ENCODE peak calls at places on chromosomes 13 and 19, in five cellular contexts. Z, X, A, H and P are unnamed samples.

GRCh38 chr13:57353831-57354230 is 186.8 kb downstream of the PRR20E start:
- DNase-seq in Z (no peak), X (no peak), A (no peak), H (no peak), P (no peak)

GRCh38 chr19:46211201-46211881 is 18.2 kb upstream of the IGFL1 start:
- DNase-seq in Z (no peak), X (no peak), A (peak), H (peak), P (no peak)

GRCh38 chr19:7242601-7243258 is 51.5 kb downstream of the INSR start:
- DNase-seq in Z (no peak), X (peak), A (peak), H (no peak), P (peak)

GRCh38 chr13:29522044-29522685 is 73.3 kb downstream of the SLC7A1 start:
- DNase-seq in Z (no peak), X (peak), A (peak), H (no peak), P (no peak)

GRCh38 chr13:24073657-24074056 is 86.9 kb upstream of the SPATA13 start:
- DNase-seq in Z (no peak), X (no peak), A (no peak), H (no peak), P (no peak)

GRCh38 chr13:67118277-67118676 is 111.9 kb downstream of the PCDH9 start:
- DNase-seq in Z (no peak), X (no peak), A (no peak), H (no peak), P (no peak)

GRCh38 chr13:31499274-31499673 is 240.1 kb upstream of the RXFP2 start:
- DNase-seq in Z (no peak), X (no peak), A (no peak), H (no peak), P (no peak)

GRCh38 chr13:79194272-79194671 is 211.8 kb downstream of the RBM26 start:
- DNase-seq in Z (no peak), X (no peak), A (no peak), H (no peak), P (no peak)

GRCh38 chr13:51943721-51944120 is 67.5 kb downstream of the ATP7B start:
- DNase-seq in Z (no peak), X (no peak), A (no peak), H (no peak), P (no peak)

GRCh38 chr19:19355606-19356139 is 35.0 kb downstream of the MAU2 start:
- DNase-seq in Z (no peak), X (no peak), A (no peak), H (no peak), P (no peak)

GRCh38 chr13:40692946-40693345 is 26.5 kb upstream of the FOXO1 start:
- DNase-seq in Z (no peak), X (no peak), A (peak), H (no peak), P (no peak)

GRCh38 chr19:7739801-7740659 is 7.3 kb downstream of the CD209 start:
- DNase-seq in Z (no peak), X (no peak), A (no peak), H (no peak), P (no peak)

GRCh38 chr13:48775804-48776203 is 122.1 kb downstream of the CYSLTR2 start:
- DNase-seq in Z (no peak), X (no peak), A (peak), H (no peak), P (no peak)

GRCh38 chr13:111557921-111558699 is 237.7 kb downstream of the TEX29 start:
- DNase-seq in Z (no peak), X (no peak), A (no peak), H (no peak), P (no peak)

GRCh38 chr13:26436914-26437313 is 120.6 kb upstream of the WASF3 start:
- DNase-seq in Z (no peak), X (no peak), A (no peak), H (no peak), P (no peak)

GRCh38 chr19:5987077-5987818 is 9.3 kb upstream of the RANBP3 start:
- DNase-seq in Z (peak), X (peak), A (peak), H (peak), P (peak)
- H3K4me3 ChIP-seq in Z (peak), X (no peak), A (peak), H (peak), P (peak)

DNA sequence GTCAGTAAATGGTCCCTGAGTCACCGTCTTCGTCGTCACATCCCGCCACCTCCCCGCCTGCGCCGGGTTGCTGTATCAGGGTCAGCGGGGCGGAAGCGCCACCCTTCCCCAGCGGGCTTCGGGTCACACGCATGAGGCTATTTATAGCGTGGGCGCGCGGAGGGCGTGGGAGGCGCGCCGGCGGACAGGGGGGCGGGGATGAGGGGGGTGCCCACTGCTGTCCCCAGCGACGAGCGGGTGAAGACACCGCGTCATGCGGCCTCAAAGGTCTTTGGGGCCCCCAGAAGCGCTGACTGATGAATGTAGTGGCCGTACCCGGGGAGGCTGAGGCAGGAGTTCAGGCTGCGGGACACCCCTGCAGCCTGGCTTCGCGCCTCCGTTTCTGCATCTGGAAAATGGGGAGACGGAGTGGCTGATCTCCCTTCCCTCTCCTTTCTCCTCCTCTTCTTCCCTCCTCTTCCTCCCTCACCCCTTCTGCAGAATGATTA is 7.9 kb downstream of the UNC13A start:
- DNase-seq in Z (peak), X (peak), A (peak), H (peak), P (no peak)
- H3K4me3 ChIP-seq in Z (no peak), X (no peak), A (no peak), H (peak), P (peak)

GRCh38 chr13:36981156-36981743 is 17.9 kb downstream of the ALG5 start:
- DNase-seq in Z (no peak), X (no peak), A (peak), H (peak), P (no peak)
- H3K4me3 ChIP-seq in Z (no peak), X (no peak), A (no peak), H (no peak), P (no peak)

DNA sequence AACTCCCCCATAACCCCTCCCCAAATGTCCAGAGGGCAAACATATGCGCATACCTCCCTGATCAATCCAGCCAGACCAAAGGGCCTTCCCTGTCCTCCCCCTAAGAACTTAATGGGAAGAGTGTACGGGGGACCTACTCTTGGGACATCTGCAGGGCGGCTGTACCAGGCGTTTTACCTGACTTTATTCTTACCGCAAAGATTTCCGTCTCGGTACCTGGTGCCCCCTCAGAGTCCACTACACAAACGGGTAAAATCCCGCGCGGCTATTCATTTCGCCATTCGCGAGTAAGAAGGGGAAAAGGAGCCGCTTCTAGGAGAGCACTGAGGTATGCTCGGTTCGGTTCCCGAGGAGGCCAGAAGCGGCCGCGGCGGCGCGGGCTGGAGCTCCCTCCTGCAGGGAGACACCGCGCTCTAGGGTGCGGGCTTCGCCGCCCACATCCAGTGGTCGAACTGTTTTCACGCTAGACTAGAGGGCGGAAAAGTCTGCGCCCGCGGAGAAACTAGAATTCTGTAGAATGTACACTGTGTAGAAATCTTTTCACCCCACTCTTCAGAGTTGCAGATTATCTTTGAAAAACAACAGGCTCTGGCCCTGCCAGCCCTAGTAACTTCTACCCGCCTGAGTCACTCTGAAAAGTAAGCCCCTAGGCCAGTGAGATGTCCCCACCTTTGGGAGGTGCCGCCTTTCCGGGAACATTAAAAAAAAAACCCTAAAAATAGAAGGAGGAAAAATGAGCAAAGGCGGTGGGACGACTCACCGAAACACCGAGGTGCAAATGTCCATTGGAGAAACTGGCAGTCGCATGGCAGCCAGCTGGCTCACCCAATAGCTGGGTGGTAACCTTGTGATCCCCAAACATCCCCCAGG is 3.8 kb upstream of the TSHZ3 start:
- DNase-seq in Z (peak), X (no peak), A (no peak), H (no peak), P (no peak)
- H3K4me3 ChIP-seq in Z (no peak), X (no peak), A (no peak), H (no peak), P (no peak)

DNA sequence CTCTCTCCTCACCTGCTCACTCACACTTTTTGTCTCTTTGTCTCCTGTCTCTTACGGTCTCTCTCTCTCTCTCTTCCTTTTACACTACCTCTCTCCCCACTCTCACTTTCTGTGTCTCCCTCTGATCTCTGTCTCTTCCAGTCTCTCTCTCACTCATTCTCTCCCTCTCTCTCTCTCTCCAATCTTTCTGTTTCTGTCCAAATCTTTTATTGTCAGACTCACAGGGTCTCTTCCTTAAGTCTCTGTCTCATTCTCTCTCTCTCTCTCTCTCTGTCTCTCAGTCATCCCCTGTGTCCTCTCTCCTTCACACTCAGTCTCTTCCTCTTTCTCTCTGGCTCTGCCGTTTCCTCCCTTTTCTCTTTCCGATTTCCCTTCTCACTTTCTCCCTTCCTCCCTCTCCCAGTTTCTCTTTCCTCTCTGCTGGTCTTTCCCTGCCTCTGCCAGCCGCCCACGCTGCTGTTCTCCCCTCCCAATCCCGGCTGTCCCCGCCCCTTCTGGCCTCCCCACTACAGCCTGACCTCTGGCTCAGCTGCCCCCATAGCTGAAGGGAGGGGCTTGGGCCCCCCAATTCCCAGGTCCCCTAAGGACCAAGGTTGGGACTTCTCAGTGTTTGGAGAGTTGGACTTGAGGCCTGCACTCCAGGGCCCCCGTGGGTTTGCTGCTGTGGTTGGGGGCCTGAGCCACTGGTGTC is at the start of gene PLEKHA4:
- DNase-seq in Z (peak), X (no peak), A (peak), H (no peak), P (no peak)
- H3K4me3 ChIP-seq in Z (peak), X (no peak), A (peak), H (no peak), P (no peak)

DNA sequence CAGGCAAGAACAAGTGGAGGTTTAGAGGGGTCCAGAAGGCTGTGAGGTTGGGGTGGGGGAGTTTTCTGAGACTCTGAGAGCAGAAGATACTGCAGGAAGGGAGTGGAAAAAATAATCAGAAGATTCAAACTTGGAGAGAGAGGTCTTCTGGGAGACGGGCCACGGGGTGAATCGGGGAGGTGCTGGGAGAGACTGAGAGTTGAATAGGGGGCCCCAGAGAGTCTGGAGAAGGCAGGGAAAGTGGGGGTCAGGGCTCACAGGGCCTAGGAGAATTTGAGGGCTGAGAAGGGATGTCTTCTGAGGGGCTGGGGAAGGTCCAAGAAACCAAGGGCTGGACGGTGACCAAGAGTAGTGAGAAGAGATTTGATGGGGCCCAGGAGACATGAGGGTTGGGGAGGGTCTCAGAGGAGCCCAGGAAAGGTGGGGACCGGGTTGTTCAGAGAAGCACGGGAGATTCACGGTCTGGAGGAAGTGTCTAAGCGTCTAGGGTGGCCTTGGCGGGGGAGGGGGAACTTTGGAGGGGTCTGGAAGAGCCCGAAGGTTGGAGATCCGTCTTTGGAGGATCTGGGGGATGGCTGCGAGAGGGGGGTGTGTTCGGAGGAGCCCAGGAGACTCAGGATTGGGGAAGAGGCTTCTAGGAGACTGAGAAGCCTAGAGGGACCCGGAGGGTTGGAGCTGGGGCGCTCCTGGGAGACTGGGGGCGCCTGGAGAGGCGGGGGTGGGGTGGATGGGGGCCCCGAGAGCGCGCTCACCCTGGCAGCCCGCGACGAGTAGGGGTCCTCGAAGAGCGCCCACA is 1.5 kb downstream of the KCNC3 start:
- DNase-seq in Z (no peak), X (no peak), A (no peak), H (no peak), P (no peak)
- H3K4me3 ChIP-seq in Z (no peak), X (no peak), A (no peak), H (peak), P (no peak)

GRCh38 chr13:113383089-113383488 is 19.2 kb upstream of the GRTP1 start:
- DNase-seq in Z (no peak), X (no peak), A (no peak), H (no peak), P (no peak)
- H3K4me3 ChIP-seq in Z (no peak), X (no peak), A (no peak), H (no peak), P (no peak)